ENCODE peak calls at places on chromosomes 5 and 9, in nine cellular contexts. Q is heart right ventricle; C is caudate nucleus; H is activated CD4-positive, alpha-beta T cell treated with anti-CD3 and anti-CD28 coated beads, Interleukin-2, amount 50 U/mL, for 48 hours; T is OCI-LY7; Z is GM06990; G is NCI-H1092; X is effector memory CD4-positive, alpha-beta T cell; W is hypothalamus. I is an unnamed sample.

GRCh38 chr5:93164690-93165089 is 416.3 kb downstream of the NR2F1-AS1 start:
- DNase-seq in G (no peak), Q (peak), H (no peak), X (no peak), W (no peak), C (no peak), T (no peak), Z (no peak), I (no peak)

GRCh38 chr9:68507098-68507795 is 33.4 kb downstream of the TMEM252 start:
- DNase-seq in C (no peak), W (no peak), H (no peak), T (peak), G (no peak), X (no peak), Z (no peak), Q (no peak), I (peak)

GRCh38 chr5:1885476-1885755 is 2.7 kb upstream of the IRX4 start:
- DNase-seq in C (no peak), H (no peak), W (no peak), T (no peak), Q (no peak), Z (no peak), X (no peak), G (no peak), I (no peak)

GRCh38 chr5:177498013-177498847 is 826 bp upstream of the PDLIM7 start:
- DNase-seq in T (no peak), X (no peak), Q (no peak), C (no peak), W (no peak), H (no peak), G (no peak), Z (no peak), I (no peak)

GRCh38 chr5:8628521-8628920 is 759.6 kb downstream of the MTRR start:
- DNase-seq in X (no peak), G (peak), T (no peak), Q (no peak), C (no peak), W (no peak), H (no peak), Z (no peak), I (no peak)

GRCh38 chr5:14450055-14450524 is 131.5 kb upstream of the OTULINL start:
- DNase-seq in G (no peak), Q (peak), X (no peak), H (peak), Z (no peak), C (no peak), T (no peak), W (no peak), I (no peak)

GRCh38 chr5:175170899-175171298 is 273.1 kb downstream of the DRD1 start:
- DNase-seq in H (no peak), Q (no peak), C (no peak), Z (no peak), W (no peak), X (no peak), T (no peak), G (no peak), I (no peak)

GRCh38 chr5:126464959-126465358 is 41.8 kb downstream of the GRAMD2B start:
- DNase-seq in Z (no peak), G (no peak), T (no peak), W (no peak), X (no peak), Q (no peak), H (no peak), C (no peak), I (no peak)

GRCh38 chr5:10333154-10334006 is 20.1 kb upstream of the MARCHF6 start:
- DNase-seq in Z (peak), X (no peak), G (no peak), C (no peak), T (no peak), H (no peak), Q (no peak), W (peak), I (no peak)

GRCh38 chr9:86731511-86731993 is 215.8 kb downstream of the GAS1 start:
- DNase-seq in Q (no peak), W (no peak), T (no peak), G (no peak), H (no peak), C (no peak), Z (no peak), X (no peak), I (no peak)

GRCh38 chr5:135367554-135367953 is 31.5 kb downstream of the MACROH2A1 start:
- DNase-seq in Q (no peak), H (no peak), G (no peak), W (no peak), X (no peak), Z (no peak), C (no peak), T (no peak), I (no peak)

GRCh38 chr9:38298503-38298902 is 94.0 kb upstream of the ALDH1B1 start:
- DNase-seq in W (no peak), Z (no peak), Q (no peak), X (no peak), T (no peak), C (no peak), H (no peak), G (no peak), I (no peak)

GRCh38 chr5:96433066-96433447 is at the start of gene PCSK1:
- DNase-seq in H (no peak), Z (no peak), Q (no peak), G (peak), T (no peak), W (no peak), X (no peak), C (no peak), I (no peak)

GRCh38 chr9:108924436-108924835 is 9.5 kb downstream of the ELP1 start:
- DNase-seq in H (no peak), Z (no peak), G (no peak), W (no peak), Q (no peak), X (no peak), T (no peak), C (no peak), I (no peak)

GRCh38 chr5:111494350-111494999 is 17.9 kb downstream of the STARD4 start:
- DNase-seq in H (no peak), T (no peak), G (no peak), Q (no peak), C (no peak), Z (no peak), X (no peak), W (no peak), I (no peak)

GRCh38 chr5:137573376-137573775 is 74.2 kb upstream of the SPOCK1 start:
- DNase-seq in T (no peak), Z (no peak), C (no peak), G (no peak), W (no peak), X (no peak), Q (no peak), H (no peak), I (no peak)

GRCh38 chr9:113682297-113682771 is 193.8 kb upstream of the ZNF618 start:
- DNase-seq in X (no peak), Z (no peak), T (peak), H (peak), W (no peak), G (peak), C (no peak), Q (peak), I (peak)

GRCh38 chr5:26647781-26648180 is 390.6 kb downstream of the CDH9 start:
- DNase-seq in C (no peak), H (no peak), Z (no peak), X (no peak), G (no peak), T (no peak), W (no peak), Q (no peak), I (no peak)

GRCh38 chr9:136855461-136856077 is 3.4 kb downstream of the MAMDC4 start:
- DNase-seq in H (no peak), C (no peak), W (no peak), G (no peak), T (no peak), Z (peak), Q (no peak), X (no peak), I (no peak)

GRCh38 chr5:132807163-132807838 is 5.8 kb upstream of the SOWAHA start:
- DNase-seq in H (no peak), G (no peak), W (no peak), T (no peak), C (peak), X (no peak), Q (no peak), Z (no peak), I (peak)

GRCh38 chr5:3100921-3101551 is 349.6 kb upstream of the IRX2 start:
- DNase-seq in G (no peak), Z (no peak), C (no peak), X (no peak), H (no peak), W (no peak), T (no peak), Q (no peak), I (no peak)

GRCh38 chr5:83249156-83249555 is 171.8 kb downstream of the XRCC4 start:
- DNase-seq in Q (no peak), G (no peak), X (no peak), T (no peak), C (no peak), Z (no peak), W (no peak), H (no peak), I (no peak)

GRCh38 chr9:104028827-104029226 is 65.3 kb upstream of the SMC2 start:
- DNase-seq in G (no peak), H (peak), W (no peak), Z (no peak), Q (no peak), T (no peak), X (no peak), C (no peak), I (no peak)

GRCh38 chr5:35815089-35815936 is 41.4 kb upstream of the IL7R start:
- DNase-seq in X (no peak), W (no peak), C (no peak), Z (no peak), G (peak), Q (no peak), T (peak), H (no peak), I (peak)

GRCh38 chr9:131800885-131801284 is 61.0 kb upstream of the RAPGEF1 start:
- DNase-seq in X (no peak), Z (no peak), C (no peak), Q (no peak), T (no peak), W (no peak), H (no peak), G (no peak), I (no peak)

GRCh38 chr5:69158039-69158438 is 8.9 kb upstream of the CCNB1 start:
- DNase-seq in W (no peak), Z (no peak), H (no peak), G (no peak), Q (no peak), C (no peak), T (no peak), X (no peak), I (no peak)

GRCh38 chr5:151024894-151025606 is 4.7 kb downstream of the GPX3 start:
- DNase-seq in Z (no peak), W (no peak), G (no peak), C (no peak), X (no peak), H (no peak), T (no peak), Q (no peak), I (no peak)

GRCh38 chr9:326667-327066 is 112.0 kb downstream of the DOCK8 start:
- DNase-seq in Q (no peak), X (no peak), G (no peak), H (no peak), T (no peak), W (no peak), Z (no peak), C (no peak), I (no peak)

GRCh38 chr9:28610339-28610738 is 1037.1 kb upstream of the C9orf72 start:
- DNase-seq in C (no peak), W (no peak), Z (no peak), H (no peak), T (no peak), G (no peak), Q (no peak), X (no peak), I (no peak)

GRCh38 chr5:56112526-56113121 is 117.9 kb upstream of the IL6ST start:
- DNase-seq in G (no peak), H (no peak), C (no peak), Z (no peak), Q (no peak), T (no peak), X (no peak), W (no peak), I (no peak)

GRCh38 chr9:138008081-138008841 is 130.7 kb downstream of the CACNA1B start:
- DNase-seq in X (no peak), W (no peak), Z (no peak), H (no peak), Q (no peak), G (no peak), T (no peak), C (no peak), I (no peak)

GRCh38 chr5:151101151-151101550 is 20.3 kb upstream of the TNIP1 start:
- DNase-seq in W (no peak), T (no peak), C (no peak), H (no peak), X (no peak), Z (no peak), Q (no peak), G (no peak), I (no peak)

I was measured in NAMALWA.